ENCODE peak calls at places on chromosomes 12 and 14, in five cellular contexts. O is EL, U is mesothelial cell of epicardium, G is NCI-H345, X is NCI-H1694. Y is an unnamed sample.

GRCh38 chr12:91833780-91834359 is 311.8 kb downstream of the BTG1 start:
- DNase-seq in O (no peak), U (no peak), G (no peak), X (no peak), Y (peak; percentile 7)

GRCh38 chr14:53569471-53569870 is 387.2 kb downstream of the BMP4 start:
- DNase-seq in O (no peak), U (no peak), G (no peak), X (no peak), Y (no peak)

GRCh38 chr12:1562813-1563412 is 31.5 kb downstream of the FBXL14 start:
- DNase-seq in O (no peak), U (no peak), G (no peak), X (no peak), Y (peak; percentile 25)

GRCh38 chr12:76282744-76283143 is 65.5 kb downstream of the BBS10 start:
- DNase-seq in O (no peak), U (no peak), G (no peak), X (no peak), Y (no peak)

GRCh38 chr14:85856430-85856829 is 326.5 kb downstream of the FLRT2 start:
- DNase-seq in O (no peak), U (no peak), G (no peak), X (peak; percentile 24), Y (no peak)

GRCh38 chr12:67042697-67043131 is 226.4 kb upstream of the CAND1 start:
- DNase-seq in O (peak; percentile 41), U (no peak), G (peak; percentile 98), X (no peak), Y (no peak)

GRCh38 chr12:104651812-104652211 is 195.1 kb downstream of the CHST11 start:
- DNase-seq in O (no peak), U (no peak), G (no peak), X (no peak), Y (no peak)

GRCh38 chr14:69008411-69008810 is 29.3 kb upstream of the ACTN1 start:
- DNase-seq in O (peak; percentile 33), U (no peak), G (peak; percentile 39), X (no peak), Y (peak; percentile 68)

GRCh38 chr12:122979908-122980191 is 631 bp upstream of the ARL6IP4 start:
- DNase-seq in O (no peak), U (no peak), G (no peak), X (no peak), Y (no peak)

GRCh38 chr12:108807476-108807875 is 49.9 kb downstream of the SSH1 start:
- DNase-seq in O (no peak), U (no peak), G (no peak), X (no peak), Y (no peak)

GRCh38 chr12:82507656-82508055 is 149.3 kb downstream of the METTL25 start:
- DNase-seq in O (no peak), U (no peak), G (no peak), X (no peak), Y (no peak)

GRCh38 chr12:112808176-112808575 is 16.6 kb downstream of the RPH3A start:
- DNase-seq in O (no peak), U (no peak), G (peak; percentile 7), X (peak; percentile 48), Y (no peak)

GRCh38 chr12:121344506-121344905 is 7.7 kb downstream of the ANAPC5 start:
- DNase-seq in O (no peak), U (no peak), G (no peak), X (no peak), Y (no peak)

GRCh38 chr12:94459773-94460593 is at the start of gene CEP83:
- DNase-seq in O (peak; percentile 94), U (peak; percentile 87), G (peak; percentile 95), X (peak; percentile 77), Y (peak; percentile 94)

GRCh38 chr12:116099664-116100432 is 177.6 kb downstream of the MED13L start:
- DNase-seq in O (no peak), U (no peak), G (no peak), X (no peak), Y (no peak)

GRCh38 chr12:98998697-98999299 is 353.7 kb downstream of the APAF1 start:
- DNase-seq in O (peak; percentile 41), U (no peak), G (peak; percentile 56), X (peak; percentile 77), Y (peak; percentile 49)

GRCh38 chr12:121926874-121927706 is 8.7 kb downstream of the CFAP251 start:
- DNase-seq in O (no peak), U (no peak), G (no peak), X (no peak), Y (no peak)

GRCh38 chr14:101772770-101773169 is 11.3 kb downstream of the PPP2R5C start:
- DNase-seq in O (peak; percentile 30), U (no peak), G (no peak), X (no peak), Y (no peak)

GRCh38 chr12:22729898-22730443 is 105.0 kb downstream of the ETNK1 start:
- DNase-seq in O (peak; percentile 80), U (no peak), G (no peak), X (no peak), Y (peak; percentile 35)

GRCh38 chr14:71468701-71469100 is 463.5 kb upstream of the RGS6 start:
- DNase-seq in O (no peak), U (no peak), G (no peak), X (no peak), Y (no peak)

GRCh38 chr12:49777800-49778748 is 36.7 kb downstream of the TMBIM6 start:
- DNase-seq in O (peak; percentile 42), U (no peak), G (peak; percentile 1), X (peak; percentile 3), Y (peak; percentile 42)

GRCh38 chr14:29310757-29311156 is 544.2 kb downstream of the FOXG1 start:
- DNase-seq in O (peak; percentile 83), U (no peak), G (no peak), X (no peak), Y (peak; percentile 12)

Y was measured in endothelial cell of umbilical vein.